ENCODE peak calls at places on chromosomes 1 and 21, in nine cellular contexts. V is neural crest cell, H is epithelial cell of proximal tubule, A is WTC11, S is retinal pigment epithelial cell, J is lower leg skin, W is glutamatergic neuron, N is mammary epithelial cell, O is keratinocyte. K is an unnamed sample.

GRCh38 chr1:45334308-45335245 is 5.4 kb upstream of the TOE1 start:
- DNase-seq in V (no peak), H (no peak), A (peak), S (no peak), J (no peak), W (no peak), N (no peak), O (no peak), K (no peak)

GRCh38 chr1:6116137-6116536 is 64.0 kb downstream of the CHD5 start:
- DNase-seq in V (no peak), H (no peak), A (no peak), S (no peak), J (no peak), W (no peak), N (peak), O (no peak), K (no peak)

GRCh38 chr1:64308856-64309255 is 105.4 kb downstream of the UBE2U start:
- DNase-seq in V (no peak), H (no peak), A (no peak), S (no peak), J (peak), W (no peak), N (peak), O (peak), K (no peak)

GRCh38 chr1:192489748-192490147 is 85.8 kb upstream of the RGS1 start:
- DNase-seq in V (no peak), H (peak), A (no peak), S (peak), J (peak), W (peak), N (peak), O (no peak), K (no peak)

GRCh38 chr1:212518188-212518951 is 85.7 kb downstream of the NENF start:
- DNase-seq in V (no peak), H (peak), A (no peak), S (peak), J (peak), W (no peak), N (peak), O (no peak), K (no peak)

GRCh38 chr1:23018661-23019093 is 591 bp upstream of the KDM1A start:
- DNase-seq in V (no peak), H (no peak), A (no peak), S (no peak), J (no peak), W (no peak), N (no peak), O (no peak), K (no peak)

GRCh38 chr1:67171978-67172377 is 5.7 kb downstream of the IL23R start:
- DNase-seq in V (no peak), H (no peak), A (no peak), S (peak), J (no peak), W (no peak), N (no peak), O (no peak), K (no peak)

GRCh38 chr1:215031392-215031791 is 51.1 kb upstream of the KCNK2 start:
- DNase-seq in V (no peak), H (no peak), A (no peak), S (no peak), J (no peak), W (no peak), N (no peak), O (no peak), K (no peak)

GRCh38 chr1:111770916-111771315 is 15.2 kb downstream of the DDX20 start:
- DNase-seq in V (no peak), H (no peak), A (no peak), S (no peak), J (no peak), W (no peak), N (no peak), O (no peak), K (no peak)

GRCh38 chr1:215132156-215132555 is 49.6 kb downstream of the KCNK2 start:
- DNase-seq in V (no peak), H (peak), A (no peak), S (no peak), J (no peak), W (no peak), N (no peak), O (no peak), K (no peak)

GRCh38 chr1:175073054-175073453 is 5.4 kb downstream of the TNN start:
- DNase-seq in V (no peak), H (no peak), A (no peak), S (no peak), J (peak), W (no peak), N (no peak), O (no peak), K (no peak)

GRCh38 chr1:230708631-230709580 is 5.0 kb downstream of the AGT start:
- DNase-seq in V (no peak), H (peak), A (no peak), S (no peak), J (peak), W (no peak), N (no peak), O (no peak), K (no peak)

GRCh38 chr1:87942165-87942564 is 613.5 kb downstream of the LMO4 start:
- DNase-seq in V (no peak), H (no peak), A (no peak), S (no peak), J (peak), W (no peak), N (no peak), O (no peak), K (no peak)

GRCh38 chr1:225631041-225631663 is 21.8 kb downstream of the ENAH start:
- DNase-seq in V (no peak), H (no peak), A (no peak), S (no peak), J (no peak), W (no peak), N (no peak), O (no peak), K (no peak)

GRCh38 chr21:35965699-35966098 is 94.6 kb downstream of the SETD4 start:
- DNase-seq in V (no peak), H (no peak), A (no peak), S (no peak), J (no peak), W (no peak), N (no peak), O (no peak), K (no peak)

GRCh38 chr1:93304716-93305138 is 41.0 kb upstream of the DR1 start:
- DNase-seq in V (peak), H (peak), A (peak), S (peak), J (peak), W (peak), N (peak), O (no peak), K (no peak)

GRCh38 chr1:85137660-85138059 is 63.2 kb downstream of the SYDE2 start:
- DNase-seq in V (no peak), H (peak), A (no peak), S (peak), J (no peak), W (no peak), N (peak), O (no peak), K (no peak)

GRCh38 chr21:40841524-40842196 is 5.3 kb downstream of the DSCAM start:
- DNase-seq in V (peak), H (no peak), A (peak), S (no peak), J (no peak), W (peak), N (peak), O (no peak), K (no peak)

GRCh38 chr1:156399355-156400125 is 30.5 kb downstream of the RHBG start:
- DNase-seq in V (no peak), H (no peak), A (no peak), S (no peak), J (no peak), W (no peak), N (no peak), O (no peak), K (no peak)

GRCh38 chr1:219834247-219834917 is 94.0 kb downstream of the SLC30A10 start:
- DNase-seq in V (no peak), H (no peak), A (peak), S (no peak), J (no peak), W (no peak), N (no peak), O (no peak), K (no peak)

GRCh38 chr1:219833214-219833816 is 95.0 kb downstream of the SLC30A10 start:
- DNase-seq in V (no peak), H (no peak), A (no peak), S (no peak), J (no peak), W (no peak), N (no peak), O (no peak), K (no peak)

GRCh38 chr1:219837274-219837993 is 90.9 kb downstream of the SLC30A10 start:
- DNase-seq in V (peak), H (peak), A (no peak), S (peak), J (no peak), W (no peak), N (peak), O (no peak), K (no peak)

GRCh38 chr1:219837994-219838294 is 90.4 kb downstream of the SLC30A10 start:
- DNase-seq in V (no peak), H (no peak), A (no peak), S (no peak), J (no peak), W (no peak), N (no peak), O (no peak), K (no peak)
- TF ChIP-seq CTCF in V (no peak), H (no peak), A (no peak), S (no peak), J (no peak), W (no peak), N (no peak), O (no peak), K (no peak)

GRCh38 chr1:187044393-187044792 is 215.6 kb downstream of the PLA2G4A start:
- DNase-seq in V (no peak), H (no peak), A (no peak), S (no peak), J (no peak), W (no peak), N (no peak), O (no peak), K (no peak)

GRCh38 chr1:187041104-187041503 is 212.4 kb downstream of the PLA2G4A start:
- DNase-seq in V (no peak), H (no peak), A (no peak), S (no peak), J (no peak), W (no peak), N (no peak), O (no peak), K (no peak)

GRCh38 chr1:187038789-187039188 is 210.0 kb downstream of the PLA2G4A start:
- DNase-seq in V (no peak), H (peak), A (no peak), S (peak), J (no peak), W (no peak), N (peak), O (no peak), K (no peak)

GRCh38 chr1:187045371-187045770 is 216.6 kb downstream of the PLA2G4A start:
- DNase-seq in V (no peak), H (no peak), A (no peak), S (peak), J (no peak), W (no peak), N (no peak), O (no peak), K (no peak)

GRCh38 chr1:187042538-187042937 is 213.8 kb downstream of the PLA2G4A start:
- DNase-seq in V (no peak), H (no peak), A (no peak), S (no peak), J (no peak), W (no peak), N (no peak), O (no peak), K (no peak)
- TF ChIP-seq CTCF in V (no peak), H (no peak), A (no peak), S (no peak), J (no peak), W (no peak), N (no peak), O (no peak), K (no peak)

GRCh38 chr1:107785506-107786213 is 179.3 kb downstream of the VAV3 start:
- DNase-seq in V (no peak), H (no peak), A (no peak), S (no peak), J (no peak), W (no peak), N (no peak), O (no peak), K (no peak)

GRCh38 chr1:107786214-107786842 is 178.7 kb downstream of the VAV3 start:
- DNase-seq in V (no peak), H (no peak), A (no peak), S (no peak), J (no peak), W (no peak), N (no peak), O (no peak), K (no peak)

GRCh38 chr1:107787299-107787698 is 177.7 kb downstream of the VAV3 start:
- DNase-seq in V (no peak), H (no peak), A (peak), S (no peak), J (no peak), W (no peak), N (no peak), O (no peak), K (no peak)

GRCh38 chr1:107789817-107790609 is 175.0 kb downstream of the VAV3 start:
- DNase-seq in V (no peak), H (no peak), A (no peak), S (no peak), J (no peak), W (no peak), N (peak), O (no peak), K (no peak)

GRCh38 chr1:107788189-107788588 is 176.8 kb downstream of the VAV3 start:
- DNase-seq in V (no peak), H (no peak), A (no peak), S (no peak), J (no peak), W (no peak), N (no peak), O (no peak), K (no peak)
- TF ChIP-seq CTCF in V (no peak), H (no peak), A (no peak), S (no peak), J (no peak), W (no peak), N (no peak), O (no peak), K (no peak)

DNA sequence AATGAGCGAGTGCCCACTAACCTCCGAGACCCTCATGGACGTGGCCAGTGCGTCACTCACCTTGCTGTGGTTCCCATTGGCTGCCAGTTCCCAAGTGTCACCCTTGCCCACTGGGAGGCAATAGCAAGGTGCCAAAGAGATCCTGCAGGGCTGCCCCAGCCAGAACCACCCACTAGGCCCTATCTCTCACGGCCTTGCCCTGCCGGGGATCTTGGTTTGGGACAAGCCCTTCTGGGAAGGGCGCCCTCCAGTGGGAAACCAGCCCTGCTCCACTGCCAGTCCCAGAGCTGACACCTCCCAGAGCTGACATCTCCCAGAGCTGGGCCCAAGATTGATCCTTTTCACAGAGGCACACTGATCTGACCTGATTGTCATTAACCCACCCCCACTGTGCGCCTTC is 2.1 kb upstream of the SELENON start:
- DNase-seq in V (peak), H (no peak), A (peak), S (no peak), J (no peak), W (peak), N (no peak), O (no peak), K (no peak)
- TF ChIP-seq CTCF in V (peak), H (peak), A (no peak), S (peak), J (no peak), W (peak), N (peak), O (peak), K (no peak)

GRCh38 chr1:155247667-155248563 is 7.4 kb downstream of the ENTREP3 start:
- DNase-seq in V (no peak), H (no peak), A (no peak), S (no peak), J (no peak), W (no peak), N (no peak), O (no peak), K (no peak)

GRCh38 chr1:155242805-155243358 is 12.4 kb downstream of the ENTREP3 start:
- DNase-seq in V (no peak), H (no peak), A (no peak), S (no peak), J (no peak), W (no peak), N (no peak), O (no peak), K (no peak)

GRCh38 chr1:155241851-155242264 is 13.4 kb downstream of the ENTREP3 start:
- DNase-seq in V (no peak), H (no peak), A (no peak), S (no peak), J (no peak), W (no peak), N (no peak), O (no peak), K (no peak)

GRCh38 chr1:155245163-155245524 is 10.1 kb downstream of the ENTREP3 start:
- DNase-seq in V (no peak), H (no peak), A (no peak), S (no peak), J (no peak), W (no peak), N (no peak), O (no peak), K (no peak)

GRCh38 chr1:155244368-155245162 is 10.7 kb downstream of the ENTREP3 start:
- DNase-seq in V (peak), H (peak), A (peak), S (peak), J (peak), W (peak), N (peak), O (peak), K (peak)
- TF ChIP-seq CTCF in V (peak), H (peak), A (no peak), S (peak), J (no peak), W (peak), N (peak), O (no peak), K (no peak)

DNA sequence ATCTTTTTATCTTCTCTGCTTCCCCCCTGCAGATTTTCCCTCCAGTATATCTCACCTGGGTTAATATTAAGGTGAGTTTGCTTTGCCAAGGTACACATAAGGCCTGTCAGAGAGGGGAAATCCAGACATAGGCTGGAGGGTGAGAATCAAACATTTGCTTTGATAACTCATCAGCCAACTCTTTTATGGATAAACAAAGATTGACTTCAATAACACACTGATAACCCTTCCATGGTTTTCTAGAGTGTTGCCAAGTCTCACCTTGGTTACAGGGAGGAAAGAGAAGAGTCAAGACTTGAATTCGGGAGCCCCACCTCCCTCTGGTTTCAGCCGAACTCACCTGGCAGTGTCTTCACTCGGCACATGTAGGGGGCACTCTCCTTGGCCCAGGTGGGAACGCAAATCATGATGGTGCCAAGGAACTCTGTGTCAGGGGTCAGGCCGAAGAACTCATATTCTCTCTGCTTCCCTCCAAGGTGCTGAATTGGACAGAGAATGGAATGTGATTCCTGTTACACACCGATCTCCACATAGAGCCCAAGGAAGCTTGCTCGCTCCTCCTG is 15.1 kb downstream of the IL22RA1 start:
- DNase-seq in V (no peak), H (no peak), A (no peak), S (no peak), J (no peak), W (no peak), N (no peak), O (no peak), K (no peak)
- TF ChIP-seq CTCF in V (no peak), H (no peak), A (no peak), S (no peak), J (no peak), W (no peak), N (no peak), O (no peak), K (no peak)

GRCh38 chr21:38542263-38542662 is 44.0 kb upstream of the ERG start:
- DNase-seq in V (no peak), H (no peak), A (no peak), S (no peak), J (no peak), W (no peak), N (no peak), O (no peak), K (no peak)

DNA sequence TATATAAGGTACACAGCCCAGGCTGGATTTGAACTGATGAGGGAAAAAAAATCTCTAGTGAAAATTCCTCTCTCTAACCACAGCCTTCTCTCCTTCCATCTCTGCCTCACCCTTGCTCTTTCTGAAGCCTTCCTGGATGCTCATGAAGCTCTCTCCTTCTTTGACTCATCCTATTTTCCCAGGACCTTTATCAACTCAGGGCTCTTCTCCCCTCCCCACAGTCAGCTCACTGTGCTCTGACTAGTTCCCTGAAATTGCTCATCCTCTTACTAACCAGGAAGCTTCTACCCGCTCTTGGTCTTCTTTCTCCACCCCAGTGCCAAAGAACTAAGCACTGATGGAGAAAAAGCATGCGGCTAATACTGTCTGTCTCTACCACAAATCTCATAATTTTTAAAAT is 46.4 kb upstream of the ERG start:
- DNase-seq in V (no peak), H (no peak), A (no peak), S (no peak), J (no peak), W (no peak), N (peak), O (no peak), K (no peak)
- TF ChIP-seq CTCF in V (no peak), H (no peak), A (no peak), S (no peak), J (no peak), W (no peak), N (no peak), O (no peak), K (no peak)

DNA sequence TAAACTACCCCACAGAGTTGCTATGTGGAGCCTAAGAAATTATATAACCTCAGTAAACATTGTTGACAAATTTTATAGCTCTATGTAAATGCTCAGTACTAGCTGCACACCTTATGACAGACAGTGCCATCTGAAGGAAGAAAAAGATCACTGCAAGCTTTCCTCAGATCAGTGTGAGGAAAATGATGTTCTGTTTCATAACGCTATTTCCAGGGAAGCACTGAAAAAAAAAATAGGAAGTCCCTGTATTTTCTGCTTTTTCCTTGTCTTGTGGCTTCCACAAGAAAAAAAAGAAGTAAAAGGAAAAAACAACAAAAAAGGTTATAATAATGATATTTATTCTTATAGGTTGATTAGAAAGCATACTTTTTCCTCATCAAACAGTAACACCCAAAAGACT is 23.2 kb downstream of the LYST start:
- DNase-seq in V (no peak), H (no peak), A (no peak), S (no peak), J (no peak), W (no peak), N (peak), O (peak), K (no peak)
- TF ChIP-seq CTCF in V (peak), H (peak), A (no peak), S (peak), J (no peak), W (peak), N (peak), O (peak), K (no peak)

DNA sequence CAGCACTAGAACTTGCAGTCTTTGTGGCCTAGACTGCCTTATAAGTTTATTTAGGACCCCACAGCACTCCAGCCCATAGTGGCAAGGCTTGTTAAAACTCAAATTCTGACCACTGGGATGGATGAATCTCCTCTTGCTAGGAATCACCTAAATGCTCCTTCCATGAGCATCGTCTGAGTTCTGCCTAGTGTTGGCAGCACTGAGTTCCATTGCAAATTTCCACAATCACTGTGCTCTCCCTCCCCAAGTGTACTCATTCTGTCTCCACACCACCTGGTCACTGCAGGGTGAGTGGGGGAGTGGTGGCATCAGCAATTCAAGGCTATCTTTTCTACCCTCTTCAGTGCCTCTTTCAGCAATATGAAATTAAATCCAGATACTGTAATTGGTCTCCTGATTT is 46.7 kb upstream of the PTBP2 start:
- DNase-seq in V (no peak), H (no peak), A (no peak), S (no peak), J (no peak), W (no peak), N (no peak), O (no peak), K (no peak)
- TF ChIP-seq CTCF in V (no peak), H (peak), A (no peak), S (no peak), J (no peak), W (no peak), N (no peak), O (no peak), K (no peak)